ENCODE peak calls at places on chromosomes 13 and 19, in six cellular contexts. R is AG08395, D is COR-L47, E is AG20443, A is colonic mucosa, K is amygdala. V is an unnamed sample.

GRCh38 chr19:48780684-48781391 is 25.5 kb downstream of the FGF21 start:
- DNase-seq in A (no peak), D (no peak), R (no peak), K (no peak), E (no peak), V (no peak)

GRCh38 chr19:6801397-6802086 is 29.0 kb downstream of the VAV1 start:
- DNase-seq in R (peak; percentile 7), K (no peak), D (no peak), A (peak; percentile 64), E (peak; percentile 25), V (peak; percentile 77)

GRCh38 chr19:18431351-18432197 is 6.4 kb downstream of the ISYNA1 start:
- DNase-seq in K (no peak), D (no peak), E (no peak), R (no peak), A (no peak), V (no peak)

GRCh38 chr13:111115841-111116500 is 861 bp downstream of the ARHGEF7 start:
- DNase-seq in R (peak; percentile 78), A (no peak), D (peak; percentile 31), K (no peak), E (peak; percentile 85), V (no peak)

GRCh38 chr19:47663911-47664771 is 49.1 kb upstream of the EHD2 start:
- DNase-seq in R (peak; percentile 94), D (no peak), K (peak; percentile 59), E (peak; percentile 93), A (peak; percentile 44), V (no peak)

GRCh38 chr19:51535535-51535934 is 4.1 kb upstream of the SIGLEC6 start:
- DNase-seq in R (no peak), A (no peak), K (no peak), D (no peak), E (no peak), V (no peak)

GRCh38 chr13:103142091-103142594 is 75.9 kb upstream of the SLC10A2 start:
- DNase-seq in E (no peak), R (no peak), K (no peak), D (no peak), A (no peak), V (no peak)

GRCh38 chr13:107678075-107678689 is 537.2 kb downstream of the LIG4 start:
- DNase-seq in K (no peak), D (no peak), E (no peak), R (no peak), A (no peak), V (no peak)

GRCh38 chr19:10431943-10432735 is 11.8 kb downstream of the PDE4A start:
- DNase-seq in D (peak; percentile 24), E (peak; percentile 89), A (peak; percentile 82), R (peak; percentile 78), K (no peak), V (peak; percentile 74)

GRCh38 chr19:7337380-7338194 is 11.2 kb upstream of the ARHGEF18 start:
- DNase-seq in K (no peak), R (no peak), E (no peak), D (no peak), A (no peak), V (no peak)

GRCh38 chr13:43878897-43879322 is 630 bp downstream of the CCDC122 start:
- DNase-seq in D (peak; percentile 53), E (peak; percentile 88), R (peak; percentile 86), A (peak; percentile 70), K (peak; percentile 65), V (no peak)

GRCh38 chr13:32309812-32310706 is 5.1 kb downstream of the ZAR1L start:
- DNase-seq in K (no peak), A (peak; percentile 30), R (peak; percentile 57), D (peak; percentile 27), E (peak; percentile 45), V (peak; percentile 6)

GRCh38 chr13:30577381-30577780 is 40.3 kb upstream of the USPL1 start:
- DNase-seq in K (no peak), D (no peak), R (peak; percentile 87), A (no peak), E (peak; percentile 85), V (no peak)

V was measured in T-cell.